ENCODE peak calls at places on chromosomes 11 and 22, in five cellular contexts. N is activated naive CD8-positive, alpha-beta T cell treated with anti-CD3 and anti-CD28 coated beads, Interleukin-2, amount 50 U/mL, for 24 hours; M is lower leg skin; V is T-helper 1 cell; Z is prostate gland. X is an unnamed sample.

GRCh38 chr11:84906995-84907394 is 720.1 kb downstream of the DLG2 start:
- DNase-seq in V (no peak), N (no peak), Z (no peak), M (no peak), X (no peak)

GRCh38 chr22:45502215-45503070 is at the start of gene FBLN1:
- DNase-seq in N (no peak), V (no peak), M (no peak), Z (no peak), X (peak; percentile 52)

GRCh38 chr11:790721-791564 is 1.1 kb upstream of the CEND1 start:
- DNase-seq in V (no peak), N (no peak), M (no peak), Z (no peak), X (no peak)

GRCh38 chr11:76790251-76790650 is 7.1 kb downstream of the TSKU start:
- DNase-seq in Z (no peak), V (no peak), M (no peak), N (no peak), X (no peak)

GRCh38 chr22:35064664-35065063 is 1.3 kb upstream of the ISX start:
- DNase-seq in Z (no peak), N (no peak), M (no peak), V (no peak), X (no peak)

GRCh38 chr11:10925149-10925926 is 67.5 kb upstream of the ZBED5 start:
- DNase-seq in N (no peak), V (no peak), M (peak; percentile 13), Z (no peak), X (no peak)

GRCh38 chr11:38060930-38061329 is 1462.9 kb upstream of the RAG2 start:
- DNase-seq in N (no peak), V (no peak), Z (no peak), M (no peak), X (no peak)

GRCh38 chr22:19718255-19719054 is 4.2 kb downstream of the SEPTIN5 start:
- DNase-seq in N (no peak), V (no peak), M (no peak), Z (no peak), X (no peak)

GRCh38 chr11:121067026-121067425 is 34.0 kb upstream of the TECTA start:
- DNase-seq in V (no peak), M (no peak), N (no peak), Z (no peak), X (no peak)

GRCh38 chr11:67615455-67616430 is 9.0 kb downstream of the NDUFV1 start:
- DNase-seq in V (no peak), Z (no peak), N (peak; percentile 86), M (peak; percentile 14), X (peak; percentile 52)

GRCh38 chr11:119403021-119403420 is 20.0 kb downstream of the THY1 start:
- DNase-seq in N (no peak), V (no peak), M (no peak), Z (no peak), X (no peak)

GRCh38 chr11:9568854-9569587 is 4.4 kb upstream of the WEE1 start:
- DNase-seq in M (peak; percentile 86), V (no peak), Z (peak; percentile 86), N (no peak), X (peak; percentile 92)

GRCh38 chr22:44622147-44622427 is 79.9 kb upstream of the PRR5 start:
- DNase-seq in V (no peak), M (no peak), N (peak; percentile 18), Z (no peak), X (no peak)

GRCh38 chr11:3865388-3866193 is 10.1 kb downstream of the STIM1 start:
- DNase-seq in N (no peak), Z (peak; percentile 22), M (no peak), V (no peak), X (peak; percentile 36)

GRCh38 chr11:35151241-35151640 is 12.3 kb downstream of the CD44 start:
- DNase-seq in M (no peak), N (no peak), V (no peak), Z (no peak), X (no peak)